ENCODE peak calls at places on chromosomes 6 and 20, in nine cellular contexts. X is smooth muscle cell of the brain vasculature; Y is sciatic nerve; W is stimulated activated CD4-positive, alpha-beta T cell treated with anti-CD3 and anti-CD28 coated beads, Interleukin-2, amount 100 ng/mL, for 48 hours; N is omental fat pad; U is endothelial cell; D is RCC 7860; O is amygdala; B is NCI-H1092 treated with DMSO at 0.1 percent for 48 hours. I is an unnamed sample.

GRCh38 chr6:147806697-147807096 is 298.2 kb downstream of the SAMD5 start:
- DNase-seq in U (no peak), D (no peak), O (no peak), B (no peak), X (no peak), N (no peak), W (no peak), Y (no peak), I (no peak)

GRCh38 chr20:59333260-59333845 is 32.9 kb downstream of the EDN3 start:
- DNase-seq in W (no peak), X (no peak), N (no peak), Y (no peak), B (no peak), U (no peak), O (no peak), D (no peak), I (no peak)

GRCh38 chr6:154086510-154086909 is 47.5 kb downstream of the OPRM1 start:
- DNase-seq in X (no peak), O (no peak), Y (no peak), U (no peak), B (no peak), D (peak; percentile 47), N (no peak), W (no peak), I (no peak)

GRCh38 chr6:130240232-130240631 is 17.5 kb upstream of the SAMD3 start:
- DNase-seq in N (no peak), D (no peak), B (no peak), O (no peak), U (no peak), Y (no peak), W (no peak), X (no peak), I (no peak)

GRCh38 chr20:33569290-33570094 is 79.6 kb downstream of the CBFA2T2 start:
- DNase-seq in B (peak; percentile 27), X (no peak), D (no peak), W (no peak), U (no peak), Y (no peak), O (no peak), N (no peak), I (no peak)

GRCh38 chr6:161423271-161423670 is 149.4 kb upstream of the AGPAT4 start:
- DNase-seq in O (no peak), X (no peak), W (no peak), D (no peak), B (no peak), Y (no peak), U (no peak), N (no peak), I (no peak)

GRCh38 chr6:136446579-136447182 is 103.5 kb downstream of the MAP7 start:
- DNase-seq in W (no peak), Y (no peak), O (no peak), B (no peak), D (no peak), U (no peak), X (no peak), N (no peak), I (no peak)

GRCh38 chr20:63076421-63076820 is 69.7 kb upstream of the BHLHE23 start:
- DNase-seq in X (no peak), W (no peak), Y (peak; percentile 50), B (no peak), O (no peak), N (no peak), D (no peak), U (no peak), I (no peak)

GRCh38 chr6:140289186-140289585 is 914.7 kb upstream of the CITED2 start:
- DNase-seq in W (no peak), X (no peak), O (no peak), B (no peak), U (no peak), D (no peak), Y (no peak), N (no peak), I (no peak)